ENCODE peak calls at places on chromosomes 3 and 15, in ten cellular contexts. H is stimulated activated naive CD8-positive, alpha-beta T cell treated with anti-CD3 and anti-CD28 coated beads, Interleukin-15, amount 100 ng/mL, for 72 hours; U is naive thymus-derived CD4-positive, alpha-beta T cell; A is stimulated activated CD8-positive, alpha-beta memory T cell treated with anti-CD3 and anti-CD28 coated beads, Interleukin-15, amount 100 ng/mL, for 1 hour; F is nucleus accumbens; P is foreskin fibroblast; I is naive B cell; B is tibial artery; C is MM.1S; T is smooth muscle cell of the brain vasculature. K is an unnamed sample.

GRCh38 chr15:69997701-69998273 is 99.9 kb downstream of the TLE3 start:
- DNase-seq in H (no peak), U (no peak), A (no peak), F (no peak), P (peak), I (no peak), B (no peak), C (no peak), T (no peak), K (peak)

GRCh38 chr15:39332846-39333245 is 248.0 kb upstream of the THBS1 start:
- DNase-seq in H (no peak), U (no peak), A (no peak), F (no peak), P (no peak), I (no peak), B (no peak), C (no peak), T (no peak), K (no peak)

GRCh38 chr15:63465104-63465503 is 39.3 kb upstream of the USP3 start:
- DNase-seq in H (no peak), U (no peak), A (no peak), F (no peak), P (peak), I (no peak), B (no peak), C (no peak), T (no peak), K (no peak)

GRCh38 chr3:53668872-53669271 is 174.5 kb downstream of the CACNA1D start:
- DNase-seq in H (no peak), U (no peak), A (no peak), F (no peak), P (peak), I (no peak), B (no peak), C (no peak), T (no peak), K (no peak)

GRCh38 chr3:175208316-175208715 is 349.2 kb downstream of the NAALADL2 start:
- DNase-seq in H (no peak), U (no peak), A (no peak), F (no peak), P (peak), I (no peak), B (no peak), C (no peak), T (no peak), K (peak)

GRCh38 chr15:100115066-100115710 is 226.6 kb downstream of the ADAMTS17 start:
- DNase-seq in H (no peak), U (no peak), A (no peak), F (no peak), P (no peak), I (no peak), B (no peak), C (no peak), T (no peak), K (no peak)

GRCh38 chr3:132180337-132180791 is 136.8 kb upstream of the ACP3 start:
- DNase-seq in H (peak), U (peak), A (no peak), F (no peak), P (peak), I (peak), B (no peak), C (peak), T (peak), K (peak)

GRCh38 chr3:174957581-174958001 is 98.5 kb downstream of the NAALADL2 start:
- DNase-seq in H (no peak), U (no peak), A (no peak), F (no peak), P (peak), I (no peak), B (no peak), C (no peak), T (no peak), K (no peak)

GRCh38 chr3:123686254-123686653 is 101.4 kb upstream of the HACD2 start:
- DNase-seq in H (no peak), U (no peak), A (no peak), F (no peak), P (no peak), I (no peak), B (peak), C (no peak), T (peak), K (no peak)

GRCh38 chr15:31300981-31301686 is 25.5 kb upstream of the KLF13 start:
- DNase-seq in H (no peak), U (no peak), A (no peak), F (no peak), P (no peak), I (no peak), B (peak), C (no peak), T (no peak), K (no peak)

GRCh38 chr3:133040696-133041523 is 2.7 kb downstream of the TMEM108 start:
- DNase-seq in H (peak), U (no peak), A (no peak), F (peak), P (peak), I (no peak), B (peak), C (peak), T (peak), K (peak)

GRCh38 chr15:41790169-41790568 is 15.9 kb downstream of the MAPKBP1 start:
- DNase-seq in H (no peak), U (no peak), A (no peak), F (no peak), P (no peak), I (no peak), B (no peak), C (no peak), T (no peak), K (no peak)

GRCh38 chr3:157021679-157022078 is 138.3 kb downstream of the CCNL1 start:
- DNase-seq in H (no peak), U (no peak), A (no peak), F (no peak), P (no peak), I (no peak), B (no peak), C (no peak), T (no peak), K (no peak)

K was measured in putamen.